ENCODE peak calls at places on chromosomes 13 and 19, in seven cellular contexts. Q, L, C, I, N, Z and O are unnamed samples.

GRCh38 chr13:75635621-75636338 is at the start of gene LMO7:
- DNase-seq in Q (peak; percentile 43), L (peak; percentile 52), C (peak; percentile 72), I (peak; percentile 89), N (peak; percentile 82), Z (peak; percentile 84), O (peak; percentile 85)

GRCh38 chr13:84366484-84366883 is 484.2 kb upstream of the SLITRK1 start:
- DNase-seq in Q (no peak), L (peak; percentile 7), C (no peak), I (no peak), N (no peak), Z (no peak), O (no peak)

GRCh38 chr19:13150919-13151604 is 851 bp downstream of the IER2 start:
- DNase-seq in Q (peak; percentile 42), L (no peak), C (peak; percentile 31), I (no peak), N (no peak), Z (peak; percentile 58), O (peak; percentile 7)

GRCh38 chr13:111115841-111116500 is 861 bp downstream of the ARHGEF7 start:
- DNase-seq in Q (peak; percentile 32), L (peak; percentile 87), C (peak; percentile 94), I (peak; percentile 47), N (no peak), Z (peak; percentile 56), O (peak; percentile 71)

GRCh38 chr13:107289540-107289939 is 721.6 kb upstream of the ARGLU1 start:
- DNase-seq in Q (no peak), L (peak; percentile 81), C (no peak), I (no peak), N (no peak), Z (no peak), O (no peak)

GRCh38 chr13:22032905-22033304 is 362.0 kb downstream of the FGF9 start:
- DNase-seq in Q (no peak), L (no peak), C (no peak), I (no peak), N (no peak), Z (no peak), O (no peak)

GRCh38 chr13:99151516-99151915 is 49.1 kb upstream of the UBAC2 start:
- DNase-seq in Q (no peak), L (peak; percentile 41), C (peak; percentile 18), I (no peak), N (no peak), Z (no peak), O (no peak)

GRCh38 chr13:110715395-110716234 is 2.1 kb downstream of the ING1 start:
- DNase-seq in Q (peak; percentile 99), L (peak; percentile 100), C (peak; percentile 100), I (peak; percentile 100), N (peak; percentile 99), Z (peak; percentile 93), O (peak; percentile 99)

GRCh38 chr13:70253834-70254233 is 145.6 kb upstream of the KLHL1 start:
- DNase-seq in Q (no peak), L (no peak), C (peak; percentile 48), I (no peak), N (no peak), Z (no peak), O (no peak)

GRCh38 chr13:77509221-77509620 is 26.3 kb upstream of the SCEL start:
- DNase-seq in Q (no peak), L (peak; percentile 8), C (peak; percentile 12), I (no peak), N (no peak), Z (no peak), O (no peak)

GRCh38 chr19:4007021-4007835 is at the start of gene PIAS4:
- DNase-seq in Q (peak; percentile 96), L (peak; percentile 90), C (peak; percentile 90), I (peak; percentile 97), N (peak; percentile 98), Z (peak; percentile 93), O (peak; percentile 95)

GRCh38 chr19:4108767-4109625 is 14.9 kb downstream of the MAP2K2 start:
- DNase-seq in Q (no peak), L (no peak), C (no peak), I (no peak), N (no peak), Z (no peak), O (no peak)

GRCh38 chr19:40623403-40624239 is 22.5 kb downstream of the LTBP4 start:
- DNase-seq in Q (no peak), L (peak; percentile 18), C (peak; percentile 69), I (peak; percentile 99), N (peak; percentile 97), Z (peak; percentile 100), O (peak; percentile 76)

GRCh38 chr19:7855426-7856276 is 18.5 kb downstream of the PRR36 start:
- DNase-seq in Q (no peak), L (no peak), C (no peak), I (no peak), N (no peak), Z (no peak), O (no peak)

GRCh38 chr13:27839809-27840467 is 47.7 kb downstream of the GSX1 start:
- DNase-seq in Q (no peak), L (no peak), C (no peak), I (no peak), N (no peak), Z (no peak), O (peak; percentile 26)

GRCh38 chr13:97856001-97856675 is 97.3 kb upstream of the IPO5 start:
- DNase-seq in Q (peak; percentile 14), L (no peak), C (no peak), I (peak; percentile 21), N (no peak), Z (no peak), O (no peak)

GRCh38 chr13:25980255-25980654 is 71.6 kb downstream of the SHISA2 start:
- DNase-seq in Q (no peak), L (peak; percentile 3), C (peak; percentile 35), I (peak; percentile 91), N (peak; percentile 80), Z (no peak), O (peak; percentile 14)

GRCh38 chr19:10074153-10074552 is 12.0 kb upstream of the SHFL start:
- DNase-seq in Q (no peak), L (peak; percentile 36), C (peak; percentile 24), I (peak; percentile 51), N (no peak), Z (no peak), O (no peak)

GRCh38 chr13:66546534-66547379 is 683.4 kb downstream of the PCDH9 start:
- DNase-seq in Q (no peak), L (peak; percentile 80), C (peak; percentile 41), I (no peak), N (no peak), Z (no peak), O (no peak)

GRCh38 chr19:7673995-7674667 is 2.8 kb upstream of the MCEMP1 start:
- DNase-seq in Q (no peak), L (peak; percentile 45), C (peak; percentile 59), I (peak; percentile 66), N (peak; percentile 75), Z (peak; percentile 81), O (peak; percentile 81)

GRCh38 chr13:110925023-110925608 is 10.2 kb upstream of the ANKRD10 start:
- DNase-seq in Q (no peak), L (no peak), C (no peak), I (peak; percentile 70), N (peak; percentile 60), Z (peak; percentile 49), O (no peak)

GRCh38 chr13:41610426-41610825 is 153.1 kb downstream of the RGCC start:
- DNase-seq in Q (no peak), L (peak; percentile 97), C (no peak), I (no peak), N (no peak), Z (no peak), O (peak; percentile 94)

GRCh38 chr13:99312493-99312883 is 5.3 kb upstream of the GPR183 start:
- DNase-seq in Q (no peak), L (peak; percentile 39), C (peak; percentile 86), I (no peak), N (no peak), Z (no peak), O (peak; percentile 48)

GRCh38 chr13:114151565-114152284 is 19.3 kb upstream of the RASA3 start:
- DNase-seq in Q (no peak), L (no peak), C (no peak), I (no peak), N (no peak), Z (no peak), O (no peak)

GRCh38 chr13:40564342-40564997 is 102.0 kb downstream of the FOXO1 start:
- DNase-seq in Q (no peak), L (no peak), C (no peak), I (no peak), N (no peak), Z (no peak), O (peak; percentile 70)

GRCh38 chr13:91357613-91358383 is 10.3 kb downstream of the MIR17HG start:
- DNase-seq in Q (no peak), L (no peak), C (no peak), I (no peak), N (no peak), Z (no peak), O (no peak)

GRCh38 chr19:51327066-51327985 is 14.6 kb downstream of the VSIG10L start:
- DNase-seq in Q (peak; percentile 48), L (peak; percentile 17), C (peak; percentile 51), I (peak; percentile 82), N (peak; percentile 89), Z (peak; percentile 80), O (peak; percentile 21)
- H3K9ac ChIP-seq in Q (peak overlapping the region; percentile 78), L (peak overlapping the region; percentile 15), C (no peak overlapping the region), I (peak overlapping the region; percentile 79), N (no peak overlapping the region), Z (peak overlapping the region; percentile 42), O (no peak overlapping the region)

GRCh38 chr19:35314031-35314430 is 15.0 kb upstream of the CD22 start:
- DNase-seq in Q (no peak), L (no peak), C (no peak), I (no peak), N (no peak), Z (no peak), O (peak; percentile 52)

GRCh38 chr19:35314858-35315470 is 14.0 kb upstream of the CD22 start:
- DNase-seq in Q (no peak), L (no peak), C (no peak), I (no peak), N (no peak), Z (no peak), O (peak; percentile 85)

GRCh38 chr19:35316560-35316959 is 12.4 kb upstream of the CD22 start:
- DNase-seq in Q (no peak), L (no peak), C (no peak), I (no peak), N (no peak), Z (no peak), O (no peak)

GRCh38 chr19:35317464-35318043 is 11.4 kb upstream of the CD22 start:
- DNase-seq in Q (no peak), L (no peak), C (no peak), I (no peak), N (no peak), Z (no peak), O (no peak)

GRCh38 chr19:35315883-35316282 is 13.1 kb upstream of the CD22 start:
- DNase-seq in Q (no peak), L (no peak), C (no peak), I (no peak), N (no peak), Z (no peak), O (no peak)
- H3K23ac ChIP-seq in Q (no peak overlapping the region), L (no peak overlapping the region), C (no peak overlapping the region), I (no peak overlapping the region), N (no peak overlapping the region), Z (no peak overlapping the region), O (no peak overlapping the region)

GRCh38 chr13:113050856-113051431 is 54.6 kb upstream of the F7 start:
- DNase-seq in Q (no peak), L (no peak), C (no peak), I (peak; percentile 16), N (no peak), Z (no peak), O (no peak)
- H3K9ac ChIP-seq in Q (peak overlapping the region; percentile 92), L (no peak overlapping the region), C (no peak overlapping the region), I (peak overlapping the region; percentile 2), N (no peak overlapping the region), Z (no peak overlapping the region), O (no peak overlapping the region)

GRCh38 chr19:16836115-16836905 is 7.1 kb downstream of the SIN3B start:
- DNase-seq in Q (no peak), L (peak; percentile 39), C (no peak), I (no peak), N (no peak), Z (no peak), O (peak; percentile 11)
- H3K23ac ChIP-seq in Q (no peak overlapping the region), L (no peak overlapping the region), C (no peak overlapping the region), I (no peak overlapping the region), N (no peak overlapping the region), Z (no peak overlapping the region), O (no peak overlapping the region)